ENCODE peak calls at places on chromosomes 13 and 19, in four cellular contexts. One of them, this sample, is unnamed.

GRCh38 chr13:91988331-91988730 is 589.9 kb downstream of the GPC5 start:
- DNase-seq in HepG2: no peak
- DNase-seq in K562: no peak
- DNase-seq in WTC11: no peak
- DNase-seq in this sample: no peak

GRCh38 chr13:38527140-38527539 is 159.7 kb upstream of the FREM2 start:
- DNase-seq in WTC11: no peak
- DNase-seq in K562: no peak
- DNase-seq in HepG2: no peak
- DNase-seq in this sample: no peak

GRCh38 chr13:62300021-62300420 is 884.4 kb upstream of the PCDH20 start:
- DNase-seq in K562: no peak
- DNase-seq in WTC11: no peak
- DNase-seq in HepG2: no peak
- DNase-seq in this sample: no peak

GRCh38 chr19:41223431-41224234 is 4.6 kb downstream of the AXL start:
- DNase-seq in WTC11: peak
- DNase-seq in HepG2: peak
- DNase-seq in K562: no peak
- DNase-seq in this sample: no peak

GRCh38 chr19:54418030-54418929 is 3.0 kb downstream of the TTYH1 start:
- DNase-seq in K562: no peak
- DNase-seq in WTC11: no peak
- DNase-seq in HepG2: peak
- DNase-seq in this sample: no peak

GRCh38 chr13:99610702-99611289 is 109.5 kb downstream of the TM9SF2 start:
- DNase-seq in HepG2: no peak
- DNase-seq in WTC11: no peak
- DNase-seq in K562: no peak
- DNase-seq in this sample: no peak

GRCh38 chr19:56476671-56477428 is at the start of gene ZNF667:
- DNase-seq in K562: no peak
- DNase-seq in WTC11: no peak
- DNase-seq in HepG2: no peak
- DNase-seq in this sample: no peak

GRCh38 chr19:23062921-23063320 is 53.9 kb upstream of the ZNF730 start:
- DNase-seq in HepG2: no peak
- DNase-seq in K562: no peak
- DNase-seq in WTC11: no peak
- DNase-seq in this sample: no peak

GRCh38 chr13:64278493-64278892 is 2862.8 kb upstream of the PCDH20 start:
- DNase-seq in WTC11: no peak
- DNase-seq in K562: no peak
- DNase-seq in HepG2: no peak
- DNase-seq in this sample: no peak

GRCh38 chr13:42594577-42595571 is 20.9 kb downstream of the TNFSF11 start:
- DNase-seq in HepG2: peak
- DNase-seq in K562: peak
- DNase-seq in WTC11: peak
- DNase-seq in this sample: peak

GRCh38 chr19:57747472-57747807 is 825 bp downstream of the ZNF776 start:
- DNase-seq in K562: no peak
- DNase-seq in WTC11: no peak
- DNase-seq in HepG2: no peak
- DNase-seq in this sample: no peak

GRCh38 chr13:41222259-41222852 is 28.0 kb upstream of the KBTBD7 start:
- DNase-seq in WTC11: peak
- DNase-seq in K562: peak
- DNase-seq in HepG2: peak
- DNase-seq in this sample: peak

GRCh38 chr13:96338030-96338429 is 248.1 kb downstream of the HS6ST3 start:
- DNase-seq in K562: no peak
- DNase-seq in WTC11: no peak
- DNase-seq in HepG2: no peak
- DNase-seq in this sample: no peak

GRCh38 chr13:75299206-75299605 is 182.8 kb downstream of the TBC1D4 start:
- DNase-seq in HepG2: no peak
- DNase-seq in K562: no peak
- DNase-seq in WTC11: no peak
- DNase-seq in this sample: no peak

GRCh38 chr13:26909515-26909914 is 148.9 kb upstream of the GPR12 start:
- DNase-seq in WTC11: no peak
- DNase-seq in K562: no peak
- DNase-seq in HepG2: no peak
- DNase-seq in this sample: no peak

GRCh38 chr13:24148414-24149305 is 11.9 kb upstream of the SPATA13 start:
- DNase-seq in HepG2: peak
- DNase-seq in K562: no peak
- DNase-seq in WTC11: no peak
- DNase-seq in this sample: no peak

GRCh38 chr13:91592050-91593014 is 193.9 kb downstream of the GPC5 start:
- DNase-seq in K562: no peak
- DNase-seq in WTC11: no peak
- DNase-seq in HepG2: no peak
- DNase-seq in this sample: no peak

GRCh38 chr19:46490774-46491173 is 4.9 kb downstream of the PNMA8B start:
- DNase-seq in K562: no peak
- DNase-seq in WTC11: no peak
- DNase-seq in HepG2: no peak
- DNase-seq in this sample: no peak

GRCh38 chr13:45949161-45949560 is 97.6 kb upstream of the SIAH3 start:
- DNase-seq in WTC11: no peak
- DNase-seq in K562: no peak
- DNase-seq in HepG2: no peak
- DNase-seq in this sample: no peak
- TF ChIP-seq ELF4 in WTC11: no peak
- TF ChIP-seq ELF4 in K562: no peak
- TF ChIP-seq ELF4 in HepG2: no peak
- TF ChIP-seq ELF4 in this sample: no peak

GRCh38 chr13:45859682-45860081 is 8.1 kb upstream of the SIAH3 start:
- DNase-seq in HepG2: no peak
- DNase-seq in WTC11: peak
- DNase-seq in K562: no peak
- DNase-seq in this sample: no peak
- TF ChIP-seq ELF4 in HepG2: no peak
- TF ChIP-seq ELF4 in WTC11: no peak
- TF ChIP-seq ELF4 in K562: no peak
- TF ChIP-seq ELF4 in this sample: no peak

DNA sequence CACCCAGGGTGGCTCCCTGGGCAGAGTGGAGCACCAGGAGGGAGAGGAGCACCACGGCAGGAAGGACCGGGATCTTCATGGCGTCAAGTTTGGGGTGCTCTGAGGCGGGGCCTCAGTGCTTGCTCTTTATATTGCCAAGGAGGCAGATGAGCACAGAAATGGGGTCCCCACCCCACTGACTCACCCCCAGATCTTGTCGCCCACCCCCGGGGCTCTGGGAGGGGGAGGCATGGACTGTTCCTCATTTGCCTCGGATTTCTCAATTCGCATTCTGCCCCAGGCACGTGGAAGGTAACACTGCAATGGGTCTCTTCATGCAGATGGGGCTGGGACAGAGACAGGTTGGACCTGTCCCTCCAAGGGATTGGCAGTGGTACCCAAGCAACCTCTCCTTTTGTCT is at the start of gene KRTDAP:
- DNase-seq in K562: no peak
- DNase-seq in WTC11: no peak
- DNase-seq in HepG2: no peak
- DNase-seq in this sample: no peak
- TF ChIP-seq ELF4 in K562: no peak
- TF ChIP-seq ELF4 in WTC11: no peak
- TF ChIP-seq ELF4 in HepG2: no peak
- TF ChIP-seq ELF4 in this sample: no peak

GRCh38 chr13:32988588-32989256 is 27.5 kb upstream of the KL start:
- DNase-seq in WTC11: no peak
- DNase-seq in HepG2: no peak
- DNase-seq in K562: no peak
- DNase-seq in this sample: no peak
- TF ChIP-seq ELF4 in WTC11: no peak
- TF ChIP-seq ELF4 in HepG2: no peak
- TF ChIP-seq ELF4 in K562: no peak
- TF ChIP-seq ELF4 in this sample: no peak